ENCODE peak calls at places on chromosomes 11 and 22, in four cellular contexts. U is IMR-90, C is H1, Y is mesendoderm. F is an unnamed sample.

GRCh38 chr22:36644333-36644757 is 59.2 kb downstream of the CACNG2 start:
- DNase-seq in U (peak), C (peak), Y (peak), F (peak)

GRCh38 chr11:69131644-69132300 is 24.0 kb upstream of the SMIM38 start:
- DNase-seq in U (peak), C (peak), Y (peak), F (peak)

GRCh38 chr22:24455751-24456426 is 28.5 kb downstream of the ADORA2A start:
- DNase-seq in U (no peak), C (no peak), Y (no peak), F (no peak)

GRCh38 chr11:126338346-126339055 is 17.0 kb upstream of the ST3GAL4 start:
- DNase-seq in U (no peak), C (no peak), Y (no peak), F (no peak)

GRCh38 chr11:113332638-113333329 is 18.4 kb downstream of the TTC12 start:
- DNase-seq in U (no peak), C (no peak), Y (no peak), F (no peak)

GRCh38 chr22:24706732-24707476 is 67.6 kb downstream of the PIWIL3 start:
- DNase-seq in U (no peak), C (peak), Y (no peak), F (no peak)

GRCh38 chr11:121723261-121723741 is 270.5 kb upstream of the SORL1-AS1 start:
- DNase-seq in U (no peak), C (peak), Y (peak), F (peak)

GRCh38 chr11:61482513-61482912 is 26.0 kb upstream of the LRRC10B start:
- DNase-seq in U (no peak), C (peak), Y (peak), F (peak)

GRCh38 chr11:5171856-5172255 is 17.3 kb upstream of the OR52A1 start:
- DNase-seq in U (no peak), C (no peak), Y (no peak), F (no peak)

GRCh38 chr22:19204640-19205039 is 26.1 kb upstream of the SLC25A1 start:
- DNase-seq in U (no peak), C (no peak), Y (no peak), F (no peak)

GRCh38 chr11:67303989-67304411 is 670 bp downstream of the SSH3 start:
- DNase-seq in U (no peak), C (peak), Y (peak), F (peak)

DNA sequence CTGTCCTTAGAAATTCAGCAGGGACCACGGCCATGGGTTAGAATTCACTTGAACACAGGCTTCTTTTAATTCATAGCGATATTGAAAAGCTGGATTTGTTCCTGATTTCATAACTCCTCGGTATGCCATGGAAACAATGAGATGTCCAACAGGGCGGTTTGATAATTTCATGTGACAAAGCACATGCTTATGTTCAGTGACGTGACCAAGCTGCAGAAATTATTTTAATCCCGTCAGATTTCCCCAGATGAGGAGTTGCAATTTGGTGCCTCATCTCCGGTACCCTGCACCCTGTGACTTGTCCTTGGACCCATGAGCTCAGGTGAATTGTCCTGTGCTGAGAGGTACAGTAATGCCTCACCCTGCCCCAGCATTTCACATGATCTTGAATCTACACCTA is 81.7 kb downstream of the C11orf91 start:
- DNase-seq in U (no peak), C (no peak), Y (no peak), F (no peak)
- H3K56ac ChIP-seq in U (no peak), C (no peak), Y (no peak), F (no peak)

DNA sequence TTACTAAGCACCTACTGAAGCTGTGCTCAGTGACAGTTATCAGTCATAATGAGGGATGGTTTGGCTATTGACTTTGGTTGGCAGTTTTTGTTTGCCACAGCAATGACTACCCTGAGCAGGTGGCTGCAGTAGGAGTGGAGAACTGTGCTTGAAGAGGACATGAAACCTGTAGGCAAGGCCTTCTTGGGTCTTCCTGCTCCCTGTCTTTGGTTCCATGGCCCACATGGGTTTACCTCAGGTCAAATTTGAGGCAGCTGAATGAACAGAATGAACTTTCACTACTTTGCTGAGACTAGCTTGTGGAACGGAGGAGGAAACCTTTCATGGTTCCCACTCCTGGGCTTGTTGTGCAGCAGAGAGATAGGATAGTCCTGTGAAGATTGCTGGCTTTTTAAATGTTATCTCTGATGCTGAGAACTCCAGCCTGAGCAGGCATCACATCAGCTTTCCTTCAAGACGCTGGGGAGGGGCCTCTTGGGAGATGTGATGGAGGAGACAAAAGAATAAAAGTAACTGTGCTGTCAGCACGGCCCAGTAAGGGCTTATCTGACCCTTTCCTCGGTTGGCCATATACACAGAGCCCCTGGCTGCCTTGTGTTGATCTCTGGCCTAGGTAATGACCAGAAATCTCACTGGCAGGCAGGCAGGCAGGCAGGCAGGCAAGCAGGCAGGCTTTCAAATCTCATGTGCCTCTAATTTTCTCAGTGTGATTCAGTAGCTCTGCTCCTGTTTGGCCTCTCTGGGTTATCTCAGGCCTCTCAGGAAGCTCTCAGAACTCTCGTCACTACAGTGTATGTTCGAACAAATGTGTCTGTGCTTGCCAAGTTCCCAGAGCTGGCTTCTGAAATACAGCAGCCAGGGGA is 12.0 kb downstream of the STIM1 start:
- DNase-seq in U (no peak), C (no peak), Y (peak), F (no peak)
- H3K4ac ChIP-seq in U (peak), C (no peak), Y (no peak), F (no peak)

DNA sequence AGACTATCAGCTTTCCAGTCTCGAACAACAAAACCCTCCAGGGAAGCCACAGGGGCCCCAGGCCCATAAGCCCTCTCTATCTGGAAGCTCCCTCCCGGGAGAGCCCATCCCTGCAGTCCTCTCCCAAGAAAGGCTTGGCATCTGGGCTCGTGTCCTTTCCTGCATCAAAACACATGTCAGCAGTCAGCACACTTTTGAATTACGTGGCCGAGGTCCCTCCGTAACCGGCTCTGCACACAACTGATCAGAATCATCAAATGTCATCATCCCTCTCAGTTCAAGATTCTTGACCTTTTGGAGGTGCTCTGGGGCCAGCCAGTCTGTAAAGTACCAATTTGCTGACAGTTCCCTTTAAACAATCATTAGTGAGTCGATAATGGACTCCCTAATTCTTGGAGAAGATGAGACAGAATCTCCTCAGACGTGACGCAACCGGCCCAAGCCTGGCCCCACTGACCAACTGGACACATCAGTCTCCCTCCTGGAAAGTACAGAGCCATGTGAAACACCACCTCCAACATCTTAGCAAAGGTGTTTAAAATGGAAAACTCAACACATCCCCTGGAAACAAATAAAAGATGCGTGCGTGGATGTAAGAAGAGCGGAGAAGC is 33.6 kb downstream of the MAFF start:
- DNase-seq in U (no peak), C (no peak), Y (no peak), F (no peak)
- H3K56ac ChIP-seq in U (no peak), C (no peak), Y (no peak), F (no peak)

GRCh38 chr11:20274031-20274430 is 89.5 kb upstream of the HTATIP2 start:
- DNase-seq in U (no peak), C (no peak), Y (peak), F (no peak)

GRCh38 chr11:20275987-20276660 is 87.4 kb upstream of the HTATIP2 start:
- DNase-seq in U (no peak), C (no peak), Y (no peak), F (no peak)

GRCh38 chr11:20276661-20277000 is 86.9 kb upstream of the HTATIP2 start:
- DNase-seq in U (no peak), C (no peak), Y (peak), F (no peak)

GRCh38 chr11:20278727-20279126 is 84.8 kb upstream of the HTATIP2 start:
- DNase-seq in U (no peak), C (no peak), Y (no peak), F (no peak)

DNA sequence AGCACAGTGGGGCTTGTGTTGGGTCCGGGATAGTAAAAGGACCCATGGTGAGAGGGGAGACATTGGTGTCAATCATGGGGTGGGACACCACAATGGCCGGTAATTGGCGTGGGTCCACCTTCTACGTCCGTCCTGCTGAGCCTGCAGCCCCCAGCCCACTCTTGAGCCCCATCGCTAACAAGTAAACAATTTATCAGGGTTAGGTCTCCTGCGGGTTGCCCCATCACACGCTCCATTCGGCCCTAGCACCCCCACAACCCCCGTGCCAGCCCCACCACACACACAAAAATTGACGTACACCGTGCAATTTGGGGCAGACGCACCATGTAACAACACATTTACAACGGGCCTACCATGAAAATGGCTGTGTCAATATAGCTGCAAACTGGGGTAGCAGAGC is 86.5 kb upstream of the HTATIP2 start:
- DNase-seq in U (no peak), C (no peak), Y (no peak), F (no peak)
- H3K4ac ChIP-seq in U (no peak), C (no peak), Y (no peak), F (no peak)

GRCh38 chr11:57373146-57373545 is 7.8 kb downstream of the PRG3 start:
- DNase-seq in U (no peak), C (no peak), Y (peak), F (no peak)
- H3K56ac ChIP-seq in U (no peak), C (no peak), Y (no peak), F (no peak)

GRCh38 chr11:86145439-86146156 is 76.7 kb upstream of the PICALM start:
- DNase-seq in U (no peak), C (no peak), Y (no peak), F (no peak)

GRCh38 chr11:86140334-86140733 is 71.5 kb upstream of the PICALM start:
- DNase-seq in U (no peak), C (no peak), Y (no peak), F (no peak)

GRCh38 chr11:86147004-86147403 is 78.1 kb upstream of the PICALM start:
- DNase-seq in U (no peak), C (no peak), Y (no peak), F (no peak)

GRCh38 chr11:86141645-86142569 is 73.0 kb upstream of the PICALM start:
- DNase-seq in U (peak), C (no peak), Y (peak), F (no peak)

DNA sequence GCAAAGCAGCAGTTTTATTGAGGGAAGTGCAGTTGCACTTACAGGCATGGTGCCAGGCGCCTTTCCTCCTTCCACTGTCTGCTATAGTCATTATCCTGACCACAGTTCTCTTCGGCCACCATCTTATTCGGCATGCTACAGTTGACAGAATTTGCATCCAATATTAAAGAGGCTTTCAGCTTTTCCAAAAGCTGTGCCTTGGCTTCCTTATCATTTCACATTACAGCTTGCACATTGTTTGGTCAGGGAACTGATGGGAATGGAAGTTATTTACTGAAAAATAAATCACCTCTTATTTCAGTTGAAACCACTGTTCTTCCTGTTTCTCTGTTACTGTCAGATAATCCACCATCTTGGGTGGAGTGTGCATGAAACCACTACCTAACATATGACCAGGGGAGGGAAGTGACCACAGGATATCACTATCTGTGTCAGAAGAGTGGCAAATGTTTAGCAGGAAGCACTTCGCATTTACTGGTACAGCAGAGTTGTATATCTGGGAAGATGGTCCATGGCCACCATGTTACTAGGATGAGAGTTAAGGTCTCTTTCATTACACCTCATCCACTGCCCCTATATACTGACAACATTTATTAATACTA is 74.6 kb upstream of the PICALM start:
- DNase-seq in U (no peak), C (no peak), Y (no peak), F (no peak)
- H3K4ac ChIP-seq in U (no peak), C (no peak), Y (no peak), F (no peak)

GRCh38 chr11:88487646-88488045 is 150.1 kb upstream of the CTSC start:
- DNase-seq in U (no peak), C (no peak), Y (no peak), F (no peak)
- H3K56ac ChIP-seq in U (no peak), C (no peak), Y (no peak), F (no peak)

F was measured in H9.